ENCODE peak calls at places on chromosomes 12 and 14, in eight cellular contexts. Q is stomach, N is K562, V is suprapubic skin, T is A549, X is esophagus muscularis mucosa, R is upper lobe of left lung, A is HepG2. F is an unnamed sample.

GRCh38 chr14:95123895-95124579 is 33.3 kb downstream of the DICER1 start:
- DNase-seq in Q (no peak), N (no peak), V (no peak), T (no peak), X (no peak), R (no peak), A (no peak), F (peak)

GRCh38 chr14:105487449-105487985 is 831 bp downstream of the CRIP1 start:
- DNase-seq in Q (peak), N (peak), V (no peak), T (no peak), X (no peak), R (peak), A (no peak), F (no peak)

GRCh38 chr14:101595887-101596721 is 34.8 kb downstream of the DIO3 start:
- DNase-seq in Q (peak), N (peak), V (no peak), T (no peak), X (peak), R (no peak), A (no peak), F (no peak)

GRCh38 chr12:132172619-132173018 is 28.4 kb downstream of the NOC4L start:
- DNase-seq in Q (no peak), N (no peak), V (no peak), T (no peak), X (no peak), R (no peak), A (no peak), F (no peak)

GRCh38 chr12:92331383-92331782 is 185.7 kb upstream of the BTG1 start:
- DNase-seq in Q (no peak), N (no peak), V (no peak), T (no peak), X (no peak), R (no peak), A (no peak), F (no peak)

GRCh38 chr14:96162265-96162664 is 42.4 kb upstream of the BDKRB2 start:
- DNase-seq in Q (peak), N (no peak), V (no peak), T (no peak), X (no peak), R (no peak), A (no peak), F (no peak)

GRCh38 chr12:57190037-57190436 is 26.6 kb upstream of the NXPH4 start:
- DNase-seq in Q (no peak), N (no peak), V (no peak), T (no peak), X (no peak), R (peak), A (no peak), F (no peak)

GRCh38 chr12:76272292-76272691 is 75.9 kb downstream of the BBS10 start:
- DNase-seq in Q (no peak), N (no peak), V (no peak), T (no peak), X (no peak), R (no peak), A (peak), F (no peak)

GRCh38 chr12:55068416-55069010 is 48.7 kb downstream of the NEUROD4 start:
- DNase-seq in Q (no peak), N (peak), V (no peak), T (peak), X (no peak), R (no peak), A (peak), F (no peak)

GRCh38 chr12:124018526-124018925 is 45.5 kb downstream of the ZNF664 start:
- DNase-seq in Q (no peak), N (no peak), V (no peak), T (no peak), X (no peak), R (no peak), A (no peak), F (no peak)

GRCh38 chr14:68824517-68825347 is 31.9 kb upstream of the ZFP36L1 start:
- DNase-seq in Q (peak), N (peak), V (no peak), T (peak), X (no peak), R (peak), A (peak), F (peak)

GRCh38 chr14:34711169-34711568 is 3.2 kb downstream of the CFL2 start:
- DNase-seq in Q (no peak), N (peak), V (no peak), T (no peak), X (no peak), R (no peak), A (no peak), F (no peak)

GRCh38 chr12:98253207-98253606 is 262.2 kb upstream of the TMPO start:
- DNase-seq in Q (no peak), N (no peak), V (no peak), T (no peak), X (no peak), R (no peak), A (no peak), F (no peak)

GRCh38 chr14:64232095-64232830 is 61.9 kb downstream of the ESR2 start:
- DNase-seq in Q (no peak), N (no peak), V (no peak), T (no peak), X (no peak), R (no peak), A (no peak), F (no peak)

GRCh38 chr12:128268348-128268725 is 1.4 kb downstream of the TMEM132C start:
- DNase-seq in Q (no peak), N (no peak), V (no peak), T (no peak), X (no peak), R (no peak), A (no peak), F (no peak)

GRCh38 chr12:53122961-53123468 is 19.7 kb downstream of the SOAT2 start:
- DNase-seq in Q (no peak), N (no peak), V (no peak), T (no peak), X (no peak), R (no peak), A (no peak), F (no peak)

GRCh38 chr12:76878045-76878898 is 547 bp downstream of the CSRP2 start:
- DNase-seq in Q (no peak), N (peak), V (no peak), T (peak), X (peak), R (peak), A (peak), F (no peak)

GRCh38 chr12:57638096-57638495 is 5.1 kb upstream of the B4GALNT1 start:
- DNase-seq in Q (no peak), N (no peak), V (no peak), T (no peak), X (no peak), R (no peak), A (no peak), F (no peak)

GRCh38 chr12:117151195-117152031 is 38.9 kb downstream of the FBXO21 start:
- DNase-seq in Q (peak), N (peak), V (peak), T (peak), X (peak), R (peak), A (peak), F (peak)

GRCh38 chr12:56661979-56662638 is 16.3 kb upstream of the ATP5F1B start:
- DNase-seq in Q (no peak), N (no peak), V (no peak), T (no peak), X (no peak), R (peak), A (no peak), F (no peak)

GRCh38 chr12:29241821-29242591 is 92.9 kb downstream of the FAR2 start:
- DNase-seq in Q (peak), N (peak), V (no peak), T (no peak), X (no peak), R (peak), A (peak), F (no peak)

GRCh38 chr14:51386411-51386810 is 146.4 kb downstream of the TMX1 start:
- DNase-seq in Q (no peak), N (no peak), V (no peak), T (no peak), X (no peak), R (no peak), A (no peak), F (no peak)

GRCh38 chr12:95582230-95583058 is 31.2 kb upstream of the USP44 start:
- DNase-seq in Q (no peak), N (peak), V (no peak), T (peak), X (no peak), R (no peak), A (peak), F (no peak)

GRCh38 chr12:115599251-115599811 is 678.2 kb downstream of the MED13L start:
- DNase-seq in Q (no peak), N (no peak), V (no peak), T (no peak), X (no peak), R (no peak), A (no peak), F (no peak)

GRCh38 chr12:122087431-122088180 is 9.1 kb downstream of the MLXIP start:
- DNase-seq in Q (no peak), N (no peak), V (no peak), T (no peak), X (no peak), R (no peak), A (no peak), F (peak)

GRCh38 chr14:68965261-68965761 is 13.8 kb downstream of the ACTN1 start:
- DNase-seq in Q (no peak), N (no peak), V (no peak), T (no peak), X (no peak), R (peak), A (no peak), F (no peak)

GRCh38 chr12:131039551-131039950 is 85.8 kb downstream of the ADGRD1 start:
- DNase-seq in Q (no peak), N (no peak), V (no peak), T (no peak), X (no peak), R (no peak), A (no peak), F (no peak)

GRCh38 chr12:14399871-14400270 is 34.4 kb downstream of the ATF7IP start:
- DNase-seq in Q (no peak), N (no peak), V (no peak), T (no peak), X (no peak), R (no peak), A (no peak), F (no peak)

GRCh38 chr12:12661086-12661485 is 34.9 kb downstream of the GPR19 start:
- DNase-seq in Q (no peak), N (no peak), V (no peak), T (no peak), X (no peak), R (no peak), A (no peak), F (no peak)

GRCh38 chr14:104580961-104581360 is 1.4 kb downstream of the C14orf180 start:
- DNase-seq in Q (peak), N (no peak), V (no peak), T (no peak), X (no peak), R (peak), A (no peak), F (peak)

GRCh38 chr14:47490353-47490752 is 185.1 kb downstream of the MDGA2 start:
- DNase-seq in Q (no peak), N (no peak), V (no peak), T (no peak), X (no peak), R (no peak), A (no peak), F (no peak)

GRCh38 chr12:7712841-7713442 is 1.7 kb downstream of the DPPA3 start:
- DNase-seq in Q (no peak), N (peak), V (no peak), T (no peak), X (no peak), R (no peak), A (no peak), F (no peak)

GRCh38 chr14:79254069-79254775 is 957.1 kb downstream of the DIO2 start:
- DNase-seq in Q (no peak), N (no peak), V (no peak), T (no peak), X (peak), R (no peak), A (no peak), F (no peak)

GRCh38 chr12:51262758-51263177 is 7.4 kb downstream of the SMAGP start:
- DNase-seq in Q (peak), N (peak), V (no peak), T (peak), X (no peak), R (no peak), A (no peak), F (no peak)
- TF ChIP-seq CTCF in Q (peak), N (peak), V (no peak), T (peak), X (no peak), R (peak), A (no peak), F (no peak)

GRCh38 chr12:39628836-39629235 is 9.2 kb upstream of the ABCD2 start:
- DNase-seq in Q (no peak), N (no peak), V (no peak), T (no peak), X (no peak), R (no peak), A (no peak), F (no peak)

GRCh38 chr12:39627914-39628313 is 8.3 kb upstream of the ABCD2 start:
- DNase-seq in Q (no peak), N (no peak), V (no peak), T (no peak), X (no peak), R (no peak), A (no peak), F (no peak)

GRCh38 chr12:39638178-39638577 is 18.6 kb upstream of the ABCD2 start:
- DNase-seq in Q (no peak), N (no peak), V (no peak), T (no peak), X (no peak), R (no peak), A (no peak), F (no peak)

DNA sequence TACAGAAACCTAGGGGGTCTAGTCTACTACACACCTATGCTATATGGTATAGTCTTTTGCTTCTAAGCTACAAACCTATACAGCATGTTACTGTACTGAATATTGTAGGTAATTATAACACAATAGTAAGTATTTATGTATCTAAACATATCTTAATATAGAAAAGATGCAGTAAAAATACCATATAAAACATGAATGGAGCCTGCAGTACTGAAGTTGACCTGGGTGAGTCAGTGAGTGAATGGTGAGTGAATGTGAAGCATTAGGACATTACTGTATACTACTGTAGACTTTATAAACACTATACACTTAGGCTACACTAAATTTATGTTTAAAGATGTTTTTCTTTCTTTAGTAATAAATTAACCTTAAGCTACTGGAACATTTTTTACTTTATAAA is 13.1 kb upstream of the ABCD2 start:
- DNase-seq in Q (no peak), N (no peak), V (no peak), T (no peak), X (no peak), R (no peak), A (no peak), F (no peak)
- H3K4me3 ChIP-seq in Q (no peak), N (no peak), V (no peak), T (no peak), X (no peak), R (no peak), A (no peak), F (no peak)

DNA sequence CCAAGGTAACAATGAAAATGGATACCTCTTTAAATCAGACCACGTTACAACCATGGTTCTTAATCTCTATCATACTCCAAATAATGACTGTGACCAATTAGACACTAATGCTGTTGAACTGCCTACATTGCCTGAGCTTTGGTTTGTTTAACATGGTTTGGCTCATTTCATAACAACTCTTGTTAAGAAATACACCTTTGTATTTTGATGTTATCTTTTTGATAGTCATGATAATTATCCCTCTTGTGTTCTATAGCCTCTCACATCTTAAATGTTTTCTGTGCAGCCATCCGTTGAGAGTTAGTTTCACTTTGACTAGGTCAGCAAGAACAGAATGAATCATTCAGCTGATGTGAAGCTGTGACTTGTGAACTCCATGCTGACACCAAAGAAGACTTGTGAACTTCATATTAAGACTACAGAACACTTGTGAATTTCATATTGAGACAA is 75.5 kb upstream of the RERGL start:
- DNase-seq in Q (no peak), N (no peak), V (no peak), T (no peak), X (no peak), R (no peak), A (no peak), F (no peak)
- TF ChIP-seq EP300 in Q (no peak), N (no peak), V (no peak), T (no peak), X (no peak), R (no peak), A (no peak), F (no peak)

GRCh38 chr12:67068204-67068731 is 200.9 kb upstream of the CAND1 start:
- DNase-seq in Q (no peak), N (no peak), V (no peak), T (no peak), X (no peak), R (no peak), A (no peak), F (no peak)

GRCh38 chr12:67068773-67069450 is 200.2 kb upstream of the CAND1 start:
- DNase-seq in Q (peak), N (no peak), V (no peak), T (peak), X (no peak), R (no peak), A (peak), F (peak)

GRCh38 chr12:67069451-67070306 is 199.5 kb upstream of the CAND1 start:
- DNase-seq in Q (peak), N (no peak), V (no peak), T (peak), X (no peak), R (no peak), A (peak), F (no peak)

GRCh38 chr12:67070307-67070600 is 198.9 kb upstream of the CAND1 start:
- DNase-seq in Q (no peak), N (no peak), V (no peak), T (no peak), X (no peak), R (no peak), A (no peak), F (no peak)

GRCh38 chr12:67067453-67068203 is 201.5 kb upstream of the CAND1 start:
- DNase-seq in Q (no peak), N (no peak), V (no peak), T (no peak), X (no peak), R (no peak), A (no peak), F (no peak)
- TF ChIP-seq CTCF in Q (no peak), N (no peak), V (no peak), T (no peak), X (no peak), R (no peak), A (no peak), F (no peak)

GRCh38 chr14:21102472-21103164 is 1.8 kb downstream of the TMEM253 start:
- DNase-seq in Q (no peak), N (peak), V (peak), T (no peak), X (no peak), R (no peak), A (no peak), F (no peak)
- H3K4me3 ChIP-seq in Q (no peak), N (peak), V (peak), T (peak), X (peak), R (no peak), A (peak), F (no peak)

GRCh38 chr14:62304172-62304571 is 542.0 kb downstream of the SNAPC1 start:
- DNase-seq in Q (no peak), N (no peak), V (no peak), T (no peak), X (no peak), R (no peak), A (peak), F (no peak)

GRCh38 chr14:62303437-62303836 is 541.2 kb downstream of the SNAPC1 start:
- DNase-seq in Q (no peak), N (no peak), V (no peak), T (no peak), X (no peak), R (no peak), A (no peak), F (no peak)

GRCh38 chr14:62308927-62309326 is 546.7 kb downstream of the SNAPC1 start:
- DNase-seq in Q (no peak), N (no peak), V (no peak), T (no peak), X (no peak), R (no peak), A (no peak), F (no peak)

GRCh38 chr14:62308316-62308715 is 546.1 kb downstream of the SNAPC1 start:
- DNase-seq in Q (no peak), N (no peak), V (no peak), T (no peak), X (no peak), R (no peak), A (no peak), F (no peak)

GRCh38 chr14:62307844-62308243 is 545.6 kb downstream of the SNAPC1 start:
- DNase-seq in Q (no peak), N (no peak), V (no peak), T (no peak), X (no peak), R (no peak), A (no peak), F (no peak)
- TF ChIP-seq EP300 in Q (no peak), N (no peak), V (no peak), T (no peak), X (no peak), R (no peak), A (no peak), F (no peak)

F was measured in sigmoid colon.